ENCODE peak calls at places on chromosome 21, in seven cellular contexts. P is CD4-positive, alpha-beta T cell; Y is GM12865; G is WTC11; R is GM06990; M is cardiac muscle cell; W is cardiac fibroblast. K is an unnamed sample.

GRCh38 chr21:26007911-26008579 is 162.5 kb downstream of the APP start:
- DNase-seq in G (no peak), Y (no peak), M (peak; percentile 32), R (no peak), W (peak; percentile 41), P (no peak), K (no peak)

GRCh38 chr21:38240121-38240520 is 16.7 kb upstream of the KCNJ15 start:
- DNase-seq in W (no peak), R (no peak), P (no peak), G (no peak), M (no peak), Y (no peak), K (no peak)

GRCh38 chr21:25186278-25186677 is 421.0 kb downstream of the MRPL39 start:
- DNase-seq in P (no peak), Y (peak; percentile 40), G (no peak), W (no peak), R (peak; percentile 63), M (no peak), K (no peak)

GRCh38 chr21:24290151-24290833 is 1317.0 kb downstream of the MRPL39 start:
- DNase-seq in Y (peak; percentile 3), W (no peak), R (no peak), P (no peak), M (no peak), G (no peak), K (no peak)

GRCh38 chr21:26280715-26281310 is 110.2 kb upstream of the APP start:
- DNase-seq in Y (no peak), R (no peak), M (no peak), P (no peak), W (no peak), G (no peak), K (no peak)

GRCh38 chr21:44530903-44531605 is 8.9 kb downstream of the KRTAP10-1 start:
- DNase-seq in P (no peak), W (no peak), G (peak; percentile 6), Y (no peak), R (no peak), M (no peak), K (no peak)

GRCh38 chr21:41360072-41360821 is 1.6 kb upstream of the MX2 start:
- DNase-seq in P (no peak), W (peak; percentile 69), Y (no peak), G (peak; percentile 28), R (no peak), M (peak; percentile 83), K (no peak)

GRCh38 chr21:24210130-24210529 is 1397.2 kb downstream of the MRPL39 start:
- DNase-seq in R (no peak), M (no peak), P (no peak), G (no peak), Y (no peak), W (no peak), K (no peak)

GRCh38 chr21:25942145-25942544 is 207.4 kb downstream of the GABPA start:
- DNase-seq in M (no peak), W (peak; percentile 41), G (no peak), R (no peak), P (no peak), Y (no peak), K (no peak)

DNA sequence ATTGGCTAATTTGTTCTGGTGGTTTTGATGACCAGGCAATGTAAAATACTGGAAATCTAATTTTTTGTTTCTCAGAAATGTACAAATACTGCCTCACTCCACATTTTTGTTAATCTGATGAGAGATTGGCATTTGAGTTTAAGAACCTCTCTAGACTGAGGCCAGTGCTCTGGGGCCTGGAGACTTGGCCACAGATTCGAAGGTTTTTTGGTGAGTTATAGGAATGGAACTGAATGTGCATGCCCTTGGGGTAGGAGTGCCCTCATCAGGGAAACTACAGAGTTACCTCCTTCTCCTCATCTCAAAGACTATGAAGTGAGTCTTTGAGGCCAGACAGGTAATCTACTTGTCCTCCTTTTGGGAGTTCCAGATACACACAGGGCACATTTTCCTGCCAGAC is 347.9 kb downstream of the LTN1 start:
- DNase-seq in M (no peak), W (peak; percentile 51), R (no peak), G (no peak), Y (no peak), P (no peak), K (no peak)
- TF ChIP-seq CTCF in M (no peak), W (no peak), R (no peak), G (no peak), Y (no peak), P (no peak), K (no peak)

DNA sequence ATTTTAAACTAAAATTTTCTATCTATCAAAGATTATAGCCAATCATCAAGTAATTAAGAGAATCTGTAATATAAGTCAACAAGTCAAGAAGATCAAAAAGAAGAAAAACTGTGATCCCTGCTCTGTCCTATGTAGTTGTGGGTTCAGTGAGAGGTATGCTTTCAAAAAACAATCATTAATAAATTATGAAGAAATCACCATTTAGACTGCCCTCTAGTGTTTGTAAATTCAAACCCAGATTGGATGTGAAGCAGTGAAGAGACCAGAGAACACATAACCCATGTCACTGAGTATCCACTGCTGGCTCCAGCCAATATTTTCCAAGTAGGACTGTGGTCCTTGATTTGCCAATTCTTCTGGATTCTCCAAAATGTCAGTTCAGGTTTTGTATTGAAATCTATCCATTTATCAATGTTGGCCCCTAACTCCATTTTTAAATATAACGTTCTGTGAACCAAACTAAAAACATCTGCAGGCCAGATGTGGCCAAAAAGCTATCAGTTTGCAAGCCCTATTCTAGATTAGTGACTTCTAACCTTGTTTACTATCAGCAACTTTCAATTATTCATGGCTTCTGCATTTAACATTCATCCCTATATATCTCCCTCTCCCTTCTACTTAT is 467.5 kb upstream of the CXADR start:
- DNase-seq in G (no peak), M (peak; percentile 49), Y (peak; percentile 0), W (peak; percentile 58), P (no peak), R (no peak), K (no peak)
- TF ChIP-seq CTCF in G (no peak), M (peak; percentile 49), Y (no peak), W (peak; percentile 43), P (no peak), R (no peak), K (no peak)

GRCh38 chr21:30463713-30464112 is 16.5 kb downstream of the KRTAP19-1 start:
- DNase-seq in P (no peak), G (no peak), R (no peak), M (no peak), Y (peak; percentile 1), W (no peak), K (no peak)
- TF ChIP-seq CTCF in P (no peak), G (peak; percentile 66), R (no peak), M (no peak), Y (peak; percentile 43), W (peak; percentile 34), K (no peak)

GRCh38 chr21:18522181-18522771 is 118.7 kb upstream of the TMPRSS15 start:
- DNase-seq in Y (no peak), G (no peak), M (no peak), W (no peak), P (no peak), R (no peak), K (no peak)
- TF ChIP-seq CTCF in Y (no peak), G (no peak), M (no peak), W (no peak), P (no peak), R (no peak), K (no peak)

GRCh38 chr21:36126166-36126565 is 8.7 kb upstream of the CBR3 start:
- DNase-seq in R (no peak), G (no peak), Y (no peak), M (no peak), P (no peak), W (no peak), K (no peak)

GRCh38 chr21:36127250-36127904 is 7.5 kb upstream of the CBR3 start:
- DNase-seq in P (no peak), G (no peak), M (no peak), R (no peak), Y (no peak), W (no peak), K (no peak)

GRCh38 chr21:36126621-36127110 is 8.2 kb upstream of the CBR3 start:
- DNase-seq in M (no peak), W (no peak), Y (no peak), P (no peak), G (no peak), R (no peak), K (no peak)

GRCh38 chr21:36129219-36129618 is 5.7 kb upstream of the CBR3 start:
- DNase-seq in Y (no peak), M (no peak), G (no peak), W (no peak), R (no peak), P (no peak), K (no peak)

GRCh38 chr21:36127977-36128376 is 6.9 kb upstream of the CBR3 start:
- DNase-seq in W (no peak), G (no peak), M (no peak), Y (no peak), R (no peak), P (no peak), K (no peak)
- TF ChIP-seq CTCF in W (no peak), G (no peak), M (no peak), Y (no peak), R (no peak), P (no peak), K (no peak)

GRCh38 chr21:31213787-31214186 is 130.3 kb downstream of the TIAM1 start:
- DNase-seq in P (no peak), G (no peak), R (no peak), W (no peak), M (no peak), Y (no peak), K (no peak)
- TF ChIP-seq CTCF in P (no peak), G (no peak), R (peak; percentile 4), W (no peak), M (no peak), Y (no peak), K (no peak)

DNA sequence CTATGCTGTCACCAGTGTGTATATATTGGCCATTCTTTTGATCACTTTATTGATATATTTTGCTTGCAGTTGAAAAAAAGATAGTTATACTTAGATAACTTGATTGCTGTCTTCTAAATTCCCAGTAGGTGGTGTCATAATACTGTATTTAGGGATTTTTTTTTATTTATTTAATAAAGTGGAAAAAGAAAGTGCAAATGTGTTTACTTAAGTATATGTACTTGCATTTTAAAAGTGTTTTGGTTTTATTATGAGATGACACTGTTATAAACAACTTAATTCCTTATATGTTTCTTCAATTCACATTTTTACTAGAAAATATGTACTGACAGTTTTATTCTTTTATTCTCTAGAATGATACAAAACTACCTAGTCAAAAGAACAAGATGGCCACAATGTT is 164.8 kb downstream of the USP25 start:
- DNase-seq in M (peak; percentile 41), W (peak; percentile 40), Y (no peak), P (no peak), R (no peak), G (no peak), K (no peak)
- TF ChIP-seq CTCF in M (peak; percentile 50), W (peak; percentile 34), Y (no peak), P (no peak), R (no peak), G (no peak), K (no peak)

K was measured in activated B cell treated with CpG ODN at 0.5 μM for 24 hours.